ENCODE peak calls at places on chromosomes 6 and 20, in five cellular contexts. One of them, this sample, is unnamed.

GRCh38 chr6:146770965-146771735 is 172.4 kb downstream of the ADGB start:
- DNase-seq in neural progenitor cell: no peak
- DNase-seq in esophagus squamous epithelium: no peak
- DNase-seq in kidney: peak; percentile 65
- DNase-seq in CD8-positive, alpha-beta T cell: peak; percentile 18
- DNase-seq in this sample: peak; percentile 7

GRCh38 chr6:90008189-90008907 is 114.1 kb downstream of the GJA10 start:
- DNase-seq in CD8-positive, alpha-beta T cell: no peak
- DNase-seq in neural progenitor cell: no peak
- DNase-seq in esophagus squamous epithelium: no peak
- DNase-seq in kidney: no peak
- DNase-seq in this sample: no peak

GRCh38 chr20:3911956-3912355 is 22.8 kb downstream of the PANK2 start:
- DNase-seq in esophagus squamous epithelium: no peak
- DNase-seq in CD8-positive, alpha-beta T cell: no peak
- DNase-seq in neural progenitor cell: no peak
- DNase-seq in kidney: no peak
- DNase-seq in this sample: no peak

GRCh38 chr6:160428069-160428430 is 79.9 kb downstream of the SLC22A3 start:
- DNase-seq in CD8-positive, alpha-beta T cell: no peak
- DNase-seq in neural progenitor cell: no peak
- DNase-seq in esophagus squamous epithelium: no peak
- DNase-seq in kidney: peak; percentile 90
- DNase-seq in this sample: peak; percentile 71

GRCh38 chr6:1388081-1388926 is 1.1 kb upstream of the FOXF2 start:
- DNase-seq in kidney: peak; percentile 57
- DNase-seq in neural progenitor cell: peak; percentile 57
- DNase-seq in esophagus squamous epithelium: no peak
- DNase-seq in CD8-positive, alpha-beta T cell: no peak
- DNase-seq in this sample: no peak

GRCh38 chr6:93746892-93747291 is 327.5 kb upstream of the EPHA7 start:
- DNase-seq in CD8-positive, alpha-beta T cell: no peak
- DNase-seq in kidney: no peak
- DNase-seq in neural progenitor cell: peak; percentile 32
- DNase-seq in esophagus squamous epithelium: no peak
- DNase-seq in this sample: no peak

GRCh38 chr6:99353126-99353525 is 3.7 kb upstream of the FAXC start:
- DNase-seq in kidney: no peak
- DNase-seq in neural progenitor cell: peak; percentile 43
- DNase-seq in esophagus squamous epithelium: no peak
- DNase-seq in CD8-positive, alpha-beta T cell: no peak
- DNase-seq in this sample: no peak

GRCh38 chr6:38195113-38195635 is 375.6 kb downstream of the ZFAND3 start:
- DNase-seq in kidney: no peak
- DNase-seq in CD8-positive, alpha-beta T cell: no peak
- DNase-seq in neural progenitor cell: no peak
- DNase-seq in esophagus squamous epithelium: no peak
- DNase-seq in this sample: no peak

GRCh38 chr20:371755-372542 is 8.6 kb upstream of the TRIB3 start:
- DNase-seq in CD8-positive, alpha-beta T cell: no peak
- DNase-seq in kidney: peak; percentile 87
- DNase-seq in esophagus squamous epithelium: no peak
- DNase-seq in neural progenitor cell: no peak
- DNase-seq in this sample: peak; percentile 85

GRCh38 chr6:106094261-106094963 is 8.3 kb downstream of the PRDM1 start:
- DNase-seq in neural progenitor cell: no peak
- DNase-seq in CD8-positive, alpha-beta T cell: no peak
- DNase-seq in esophagus squamous epithelium: no peak
- DNase-seq in kidney: no peak
- DNase-seq in this sample: no peak

GRCh38 chr6:137927777-137928218 is 60.7 kb downstream of the TNFAIP3 start:
- DNase-seq in neural progenitor cell: no peak
- DNase-seq in esophagus squamous epithelium: no peak
- DNase-seq in kidney: no peak
- DNase-seq in CD8-positive, alpha-beta T cell: peak; percentile 60
- DNase-seq in this sample: peak; percentile 7

GRCh38 chr20:1389703-1390385 is 3.0 kb downstream of the FKBP1A start:
- DNase-seq in kidney: no peak
- DNase-seq in neural progenitor cell: no peak
- DNase-seq in esophagus squamous epithelium: no peak
- DNase-seq in CD8-positive, alpha-beta T cell: no peak
- DNase-seq in this sample: no peak

GRCh38 chr20:25624500-25624939 is 706 bp upstream of the NANP start:
- DNase-seq in esophagus squamous epithelium: no peak
- DNase-seq in CD8-positive, alpha-beta T cell: no peak
- DNase-seq in kidney: no peak
- DNase-seq in neural progenitor cell: no peak
- DNase-seq in this sample: no peak

GRCh38 chr6:156174026-156174880 is 602.9 kb upstream of the ARID1B start:
- DNase-seq in CD8-positive, alpha-beta T cell: no peak
- DNase-seq in kidney: no peak
- DNase-seq in esophagus squamous epithelium: no peak
- DNase-seq in neural progenitor cell: no peak
- DNase-seq in this sample: no peak

GRCh38 chr6:169692516-169692915 is 9.3 kb downstream of the WDR27 start:
- DNase-seq in CD8-positive, alpha-beta T cell: no peak
- DNase-seq in kidney: no peak
- DNase-seq in neural progenitor cell: no peak
- DNase-seq in esophagus squamous epithelium: no peak
- DNase-seq in this sample: no peak

GRCh38 chr6:169689247-169689646 is 12.6 kb downstream of the WDR27 start:
- DNase-seq in esophagus squamous epithelium: no peak
- DNase-seq in kidney: no peak
- DNase-seq in neural progenitor cell: no peak
- DNase-seq in CD8-positive, alpha-beta T cell: no peak
- DNase-seq in this sample: no peak

GRCh38 chr6:169685860-169686259 is 16.0 kb downstream of the WDR27 start:
- DNase-seq in neural progenitor cell: no peak
- DNase-seq in CD8-positive, alpha-beta T cell: no peak
- DNase-seq in kidney: no peak
- DNase-seq in esophagus squamous epithelium: no peak
- DNase-seq in this sample: no peak

GRCh38 chr6:169695131-169695530 is 6.7 kb downstream of the WDR27 start:
- DNase-seq in kidney: no peak
- DNase-seq in CD8-positive, alpha-beta T cell: no peak
- DNase-seq in esophagus squamous epithelium: no peak
- DNase-seq in neural progenitor cell: no peak
- DNase-seq in this sample: no peak

DNA sequence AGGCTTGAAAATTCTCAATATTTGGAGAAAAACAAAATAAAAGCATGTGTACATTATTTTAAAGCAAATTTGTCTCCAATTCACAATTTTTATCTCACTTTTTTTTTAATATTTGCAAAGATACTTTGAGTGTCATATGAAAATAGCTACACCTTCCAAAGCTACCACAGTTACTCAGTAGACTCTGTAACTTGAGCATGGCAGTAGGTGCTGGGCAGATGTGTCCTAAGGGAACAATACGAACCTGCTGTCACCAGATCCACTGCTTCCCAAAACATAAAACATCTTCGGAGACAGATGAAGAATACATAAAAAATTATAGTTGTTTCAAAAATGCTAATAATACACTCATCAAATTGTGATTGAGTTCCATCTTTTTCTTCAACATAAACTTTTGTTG is 10.6 kb downstream of the WDR27 start:
- DNase-seq in CD8-positive, alpha-beta T cell: no peak
- DNase-seq in neural progenitor cell: no peak
- DNase-seq in kidney: no peak
- DNase-seq in esophagus squamous epithelium: no peak
- DNase-seq in this sample: no peak
- H3K9me3 ChIP-seq in CD8-positive, alpha-beta T cell: no peaks in the 10 kb centered on the region
- H3K9me3 ChIP-seq in neural progenitor cell: peaks cover 10% of the 10 kb centered on the region
- H3K9me3 ChIP-seq in kidney: no peaks in the 10 kb centered on the region
- H3K9me3 ChIP-seq in esophagus squamous epithelium: no peaks in the 10 kb centered on the region
- H3K9me3 ChIP-seq in this sample: no peaks in the 10 kb centered on the region

DNA sequence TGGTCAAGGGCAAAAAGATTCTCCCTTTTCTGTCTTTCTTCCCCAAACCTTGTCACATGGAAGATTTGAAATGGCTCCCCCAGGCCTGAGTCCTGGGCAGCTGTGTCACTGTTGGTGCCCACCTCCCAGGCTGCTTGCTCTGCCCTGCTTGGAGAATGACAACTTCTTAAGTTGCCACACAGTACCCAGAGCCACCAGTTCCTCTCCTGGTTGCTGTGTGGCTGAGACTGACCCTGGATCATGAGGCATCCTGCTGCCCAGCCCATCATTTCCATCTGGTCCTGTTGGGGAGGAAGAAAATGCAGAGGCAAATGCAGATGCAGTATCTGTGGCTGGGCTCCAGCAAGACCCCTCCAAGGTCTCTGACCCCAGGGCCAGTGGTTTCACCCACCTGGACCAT is 113.7 kb downstream of the PHACTR3 start:
- DNase-seq in neural progenitor cell: no peak
- DNase-seq in esophagus squamous epithelium: no peak
- DNase-seq in CD8-positive, alpha-beta T cell: no peak
- DNase-seq in kidney: no peak
- DNase-seq in this sample: no peak
- H3K9me3 ChIP-seq in neural progenitor cell: no peaks in the 10 kb centered on the region
- H3K9me3 ChIP-seq in esophagus squamous epithelium: no peaks in the 10 kb centered on the region
- H3K9me3 ChIP-seq in CD8-positive, alpha-beta T cell: no peaks in the 10 kb centered on the region
- H3K9me3 ChIP-seq in kidney: no peaks in the 10 kb centered on the region
- H3K9me3 ChIP-seq in this sample: no peaks in the 10 kb centered on the region

GRCh38 chr6:158290040-158290439 is 22.2 kb upstream of the TULP4 start:
- DNase-seq in kidney: no peak
- DNase-seq in neural progenitor cell: no peak
- DNase-seq in CD8-positive, alpha-beta T cell: no peak
- DNase-seq in esophagus squamous epithelium: no peak
- DNase-seq in this sample: no peak

GRCh38 chr6:158290659-158291058 is 21.6 kb upstream of the TULP4 start:
- DNase-seq in CD8-positive, alpha-beta T cell: peak; percentile 30
- DNase-seq in esophagus squamous epithelium: no peak
- DNase-seq in neural progenitor cell: no peak
- DNase-seq in kidney: no peak
- DNase-seq in this sample: no peak

GRCh38 chr6:158293122-158293521 is 19.1 kb upstream of the TULP4 start:
- DNase-seq in neural progenitor cell: no peak
- DNase-seq in kidney: no peak
- DNase-seq in CD8-positive, alpha-beta T cell: no peak
- DNase-seq in esophagus squamous epithelium: no peak
- DNase-seq in this sample: no peak

GRCh38 chr6:158287047-158287446 is 25.2 kb upstream of the TULP4 start:
- DNase-seq in CD8-positive, alpha-beta T cell: no peak
- DNase-seq in neural progenitor cell: no peak
- DNase-seq in kidney: no peak
- DNase-seq in esophagus squamous epithelium: no peak
- DNase-seq in this sample: no peak

GRCh38 chr6:158292016-158292415 is 20.2 kb upstream of the TULP4 start:
- DNase-seq in esophagus squamous epithelium: no peak
- DNase-seq in CD8-positive, alpha-beta T cell: no peak
- DNase-seq in neural progenitor cell: no peak
- DNase-seq in kidney: no peak
- DNase-seq in this sample: no peak
- H3K9me3 ChIP-seq in esophagus squamous epithelium: peaks cover 11% of the 10 kb centered on the region
- H3K9me3 ChIP-seq in CD8-positive, alpha-beta T cell: peaks cover 3% of the 10 kb centered on the region
- H3K9me3 ChIP-seq in neural progenitor cell: peaks cover 15% of the 10 kb centered on the region
- H3K9me3 ChIP-seq in kidney: peaks cover 2% of the 10 kb centered on the region
- H3K9me3 ChIP-seq in this sample: peaks cover 10% of the 10 kb centered on the region

DNA sequence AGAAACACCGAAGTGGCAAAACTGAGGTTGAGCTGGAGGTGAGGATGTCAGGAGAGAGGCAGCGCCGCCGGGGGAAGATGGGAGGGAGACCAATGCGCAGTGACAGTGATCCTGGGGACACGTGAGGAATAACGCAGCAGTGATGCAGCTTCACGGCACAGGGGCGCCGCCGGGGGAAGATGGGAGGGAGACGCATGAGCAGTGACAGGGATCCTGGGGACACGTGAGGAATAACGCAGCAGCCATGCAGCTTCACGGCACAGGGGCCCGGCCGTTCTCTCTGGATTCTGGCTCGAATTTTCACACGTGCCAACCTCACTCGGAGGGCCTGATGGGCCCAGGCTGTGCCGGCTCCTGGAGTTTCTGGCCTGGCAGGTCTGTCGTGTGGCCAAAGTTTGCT is 94.7 kb downstream of the SMOC2 start:
- DNase-seq in neural progenitor cell: no peak
- DNase-seq in kidney: no peak
- DNase-seq in esophagus squamous epithelium: no peak
- DNase-seq in CD8-positive, alpha-beta T cell: no peak
- DNase-seq in this sample: no peak
- H3K9me3 ChIP-seq in neural progenitor cell: no peaks in the 10 kb centered on the region
- H3K9me3 ChIP-seq in kidney: no peaks in the 10 kb centered on the region
- H3K9me3 ChIP-seq in esophagus squamous epithelium: no peaks in the 10 kb centered on the region
- H3K9me3 ChIP-seq in CD8-positive, alpha-beta T cell: no peaks in the 10 kb centered on the region
- H3K9me3 ChIP-seq in this sample: no peaks in the 10 kb centered on the region

GRCh38 chr6:170137911-170138910 is 152.7 kb downstream of the DLL1 start:
- DNase-seq in esophagus squamous epithelium: no peak
- DNase-seq in CD8-positive, alpha-beta T cell: no peak
- DNase-seq in kidney: peak; percentile 78
- DNase-seq in neural progenitor cell: no peak
- DNase-seq in this sample: no peak

GRCh38 chr6:170137176-170137891 is 153.5 kb downstream of the DLL1 start:
- DNase-seq in kidney: peak; percentile 92
- DNase-seq in neural progenitor cell: no peak
- DNase-seq in CD8-positive, alpha-beta T cell: no peak
- DNase-seq in esophagus squamous epithelium: no peak
- DNase-seq in this sample: peak; percentile 32

GRCh38 chr6:170139531-170139930 is 151.3 kb downstream of the DLL1 start:
- DNase-seq in CD8-positive, alpha-beta T cell: no peak
- DNase-seq in esophagus squamous epithelium: no peak
- DNase-seq in neural progenitor cell: no peak
- DNase-seq in kidney: no peak
- DNase-seq in this sample: peak; percentile 4

GRCh38 chr6:170142559-170142958 is 148.3 kb downstream of the DLL1 start:
- DNase-seq in esophagus squamous epithelium: no peak
- DNase-seq in CD8-positive, alpha-beta T cell: no peak
- DNase-seq in kidney: no peak
- DNase-seq in neural progenitor cell: no peak
- DNase-seq in this sample: no peak

DNA sequence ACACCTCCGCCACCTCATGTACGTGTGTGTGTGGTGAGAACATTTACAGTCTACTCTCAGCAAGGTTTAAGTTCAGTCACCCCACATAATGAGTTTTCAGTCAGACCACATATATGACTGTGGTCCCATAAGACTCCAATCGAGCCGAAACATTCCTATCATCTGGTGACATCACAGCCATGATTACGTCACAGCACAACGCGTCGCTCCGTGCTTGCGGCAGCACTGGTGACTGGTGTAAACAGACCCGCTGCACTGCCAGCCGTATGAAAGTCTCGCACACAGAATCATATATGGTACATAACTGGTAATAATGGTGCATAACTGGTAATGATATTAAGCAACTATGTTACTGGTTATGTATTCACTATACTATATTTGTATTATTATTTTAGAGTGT is 150.7 kb downstream of the DLL1 start:
- DNase-seq in neural progenitor cell: no peak
- DNase-seq in kidney: no peak
- DNase-seq in esophagus squamous epithelium: no peak
- DNase-seq in CD8-positive, alpha-beta T cell: no peak
- DNase-seq in this sample: no peak
- H3K9me3 ChIP-seq in neural progenitor cell: no peaks in the 10 kb centered on the region
- H3K9me3 ChIP-seq in kidney: no peaks in the 10 kb centered on the region
- H3K9me3 ChIP-seq in esophagus squamous epithelium: no peaks in the 10 kb centered on the region
- H3K9me3 ChIP-seq in CD8-positive, alpha-beta T cell: no peaks in the 10 kb centered on the region
- H3K9me3 ChIP-seq in this sample: no peaks in the 10 kb centered on the region

GRCh38 chr6:333379-334002 is 41.2 kb downstream of the DUSP22 start:
- DNase-seq in CD8-positive, alpha-beta T cell: no peak
- DNase-seq in neural progenitor cell: no peak
- DNase-seq in kidney: peak; percentile 79
- DNase-seq in esophagus squamous epithelium: no peak
- DNase-seq in this sample: no peak
- H3K9me3 ChIP-seq in CD8-positive, alpha-beta T cell: no peaks in the 10 kb centered on the region
- H3K9me3 ChIP-seq in neural progenitor cell: no peaks in the 10 kb centered on the region
- H3K9me3 ChIP-seq in kidney: no peaks in the 10 kb centered on the region
- H3K9me3 ChIP-seq in esophagus squamous epithelium: no peaks in the 10 kb centered on the region
- H3K9me3 ChIP-seq in this sample: no peaks in the 10 kb centered on the region

This sample was measured in body of pancreas.